ENCODE peak calls at places on chromosomes 16 and 17, in six cellular contexts. T is neural progenitor cell, A is kidney epithelial cell, S is AG04449, Y is PC-9, D is lower leg skin. U is an unnamed sample.

GRCh38 chr16:89343501-89344291 is 126.2 kb downstream of the ZNF778 start:
- DNase-seq in T (no peak), A (peak; percentile 93), S (no peak), Y (peak; percentile 38), D (no peak), U (no peak)

GRCh38 chr17:43755389-43755875 is 3.2 kb downstream of the SOST start:
- DNase-seq in T (peak; percentile 64), A (no peak), S (no peak), Y (no peak), D (peak; percentile 74), U (no peak)

GRCh38 chr16:8905168-8905762 is 23.1 kb downstream of the LITAFD start:
- DNase-seq in T (peak; percentile 50), A (peak; percentile 16), S (no peak), Y (peak; percentile 48), D (peak; percentile 43), U (no peak)

GRCh38 chr17:27430882-27431491 is 25.3 kb upstream of the KSR1 start:
- DNase-seq in T (peak; percentile 20), A (no peak), S (no peak), Y (no peak), D (no peak), U (no peak)

GRCh38 chr17:1710807-1711553 is 803 bp upstream of the TLCD2 start:
- DNase-seq in T (peak; percentile 37), A (no peak), S (no peak), Y (no peak), D (no peak), U (no peak)

GRCh38 chr16:82657239-82657638 is 30.5 kb downstream of the CDH13 start:
- DNase-seq in T (no peak), A (no peak), S (no peak), Y (no peak), D (no peak), U (no peak)

GRCh38 chr17:10875411-10875810 is 37.5 kb upstream of the PIRT start:
- DNase-seq in T (peak; percentile 73), A (no peak), S (no peak), Y (no peak), D (no peak), U (no peak)

GRCh38 chr16:49618955-49619354 is 237.0 kb downstream of the ZNF423 start:
- DNase-seq in T (no peak), A (no peak), S (no peak), Y (no peak), D (peak; percentile 20), U (no peak)

GRCh38 chr16:11748404-11749254 is 6.0 kb upstream of the TXNDC11 start:
- DNase-seq in T (no peak), A (no peak), S (no peak), Y (no peak), D (no peak), U (no peak)

GRCh38 chr16:24540575-24541240 is 1.3 kb downstream of the RBBP6 start:
- DNase-seq in T (peak; percentile 36), A (no peak), S (no peak), Y (no peak), D (no peak), U (no peak)

GRCh38 chr16:3971261-3971660 is 90.7 kb upstream of the CREBBP start:
- DNase-seq in T (no peak), A (no peak), S (peak; percentile 73), Y (peak; percentile 61), D (no peak), U (no peak)

GRCh38 chr17:70405492-70406220 is 236.3 kb downstream of the KCNJ2 start:
- DNase-seq in T (no peak), A (peak; percentile 92), S (peak; percentile 16), Y (peak; percentile 84), D (no peak), U (no peak)

GRCh38 chr17:72778161-72779151 is 314.0 kb downstream of the SLC39A11 start:
- DNase-seq in T (no peak), A (no peak), S (no peak), Y (no peak), D (no peak), U (no peak)

GRCh38 chr17:16661217-16661616 is 7.6 kb upstream of the ZNF624 start:
- DNase-seq in T (no peak), A (no peak), S (no peak), Y (no peak), D (no peak), U (no peak)

GRCh38 chr16:10266809-10267208 is 84.6 kb upstream of the GRIN2A start:
- DNase-seq in T (no peak), A (no peak), S (no peak), Y (no peak), D (no peak), U (no peak)

GRCh38 chr17:3712811-3713463 is 10.8 kb upstream of the HASPIN start:
- DNase-seq in T (no peak), A (no peak), S (no peak), Y (no peak), D (no peak), U (no peak)

GRCh38 chr16:1877804-1878203 is 5.8 kb upstream of the MEIOB start:
- DNase-seq in T (no peak), A (no peak), S (no peak), Y (peak; percentile 62), D (peak; percentile 53), U (no peak)

GRCh38 chr16:19210175-19210924 is 42.3 kb downstream of the SYT17 start:
- DNase-seq in T (no peak), A (no peak), S (no peak), Y (peak; percentile 78), D (no peak), U (no peak)

GRCh38 chr17:6426356-6427101 is 8.4 kb downstream of the AIPL1 start:
- DNase-seq in T (no peak), A (no peak), S (no peak), Y (no peak), D (no peak), U (no peak)

GRCh38 chr16:48558269-48558915 is 51.6 kb downstream of the N4BP1 start:
- DNase-seq in T (no peak), A (no peak), S (no peak), Y (no peak), D (no peak), U (no peak)

GRCh38 chr16:73329363-73330306 is 281.7 kb upstream of the ZFHX3 start:
- DNase-seq in T (peak; percentile 51), A (no peak), S (no peak), Y (no peak), D (peak; percentile 49), U (no peak)

GRCh38 chr17:65690626-65691310 is 129.3 kb upstream of the AXIN2 start:
- DNase-seq in T (no peak), A (no peak), S (no peak), Y (no peak), D (no peak), U (no peak)

GRCh38 chr16:80784951-80785350 is 19.4 kb downstream of the CDYL2 start:
- DNase-seq in T (no peak), A (no peak), S (no peak), Y (no peak), D (no peak), U (no peak)

GRCh38 chr17:81685108-81685507 is 1.3 kb downstream of the HGS start:
- DNase-seq in T (no peak), A (peak; percentile 70), S (peak; percentile 21), Y (peak; percentile 60), D (no peak), U (no peak)

GRCh38 chr17:80339731-80340456 is 75.1 kb upstream of the ENDOV start:
- DNase-seq in T (no peak), A (no peak), S (no peak), Y (no peak), D (no peak), U (no peak)

GRCh38 chr17:16352303-16352837 is 899 bp downstream of the CENPV start:
- DNase-seq in T (peak; percentile 90), A (no peak), S (no peak), Y (no peak), D (no peak), U (no peak)

DNA sequence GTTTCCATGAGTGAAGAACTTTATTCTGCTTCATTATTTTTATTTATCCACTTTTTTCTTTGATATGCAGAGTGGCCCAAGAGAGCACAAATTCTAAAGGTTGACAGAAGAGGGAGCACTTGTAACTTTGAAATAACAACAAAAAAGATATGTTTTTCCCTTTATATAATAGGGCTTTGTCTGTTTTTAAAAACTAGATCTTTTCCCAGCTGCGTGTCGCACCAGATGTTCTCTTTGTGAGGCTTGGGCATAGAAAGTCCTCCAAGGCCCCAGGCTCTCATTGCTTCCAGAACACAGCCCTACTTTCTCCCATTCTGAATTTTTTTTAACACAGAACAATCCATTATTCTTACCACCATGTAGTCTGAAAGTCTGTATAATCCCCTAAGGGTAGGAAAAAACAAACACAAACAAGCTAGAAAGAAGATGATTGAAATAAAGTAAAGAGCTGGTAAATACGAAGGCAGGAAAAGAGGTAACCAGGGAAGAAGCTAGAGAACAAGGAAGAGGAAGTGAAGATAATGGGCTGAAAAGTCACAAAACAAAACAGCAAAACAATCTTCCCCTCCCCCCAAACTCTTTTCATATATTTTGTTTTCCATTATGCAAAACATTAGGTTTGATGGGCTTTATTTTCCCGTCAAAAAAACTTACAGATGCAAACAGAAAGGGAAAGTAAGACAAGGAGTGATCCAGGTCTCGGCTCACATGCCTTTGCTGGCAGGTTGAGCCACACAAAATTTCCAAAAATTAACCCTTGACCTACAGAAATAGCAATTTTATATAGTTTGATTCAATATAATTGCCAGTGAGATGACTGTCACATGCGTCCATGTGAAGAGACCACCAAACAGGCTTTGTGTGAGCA is 160.3 kb downstream of the ABCA8 start:
- DNase-seq in T (no peak), A (no peak), S (no peak), Y (no peak), D (no peak), U (no peak)
- TF ChIP-seq CTCF in T (peak; percentile 27), A (no peak), S (peak; percentile 9), Y (peak; percentile 62), D (no peak), U (no peak)

DNA sequence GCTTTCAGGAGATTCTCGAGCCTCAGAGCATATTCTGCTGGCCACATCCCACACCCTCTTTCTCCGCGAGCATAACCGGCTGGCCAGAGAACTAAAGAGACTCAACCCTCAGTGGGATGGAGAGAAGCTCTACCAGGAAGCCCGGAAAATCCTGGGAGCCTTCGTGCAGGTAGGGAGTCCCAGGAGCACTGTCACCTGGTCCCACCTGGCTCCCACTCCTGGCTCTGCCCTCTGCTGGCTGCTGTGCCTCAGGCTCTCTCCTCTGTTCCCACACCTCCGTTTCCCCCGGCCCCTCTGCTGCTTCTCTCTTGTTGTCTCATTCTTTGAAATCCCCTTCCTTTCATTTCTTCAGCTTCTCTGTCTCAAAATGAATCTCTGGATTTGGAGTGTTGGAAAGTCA is 16.4 kb downstream of the LPO start:
- DNase-seq in T (no peak), A (no peak), S (no peak), Y (no peak), D (peak; percentile 73), U (no peak)
- TF ChIP-seq CTCF in T (peak; percentile 37), A (peak; percentile 31), S (no peak), Y (no peak), D (no peak), U (no peak)

DNA sequence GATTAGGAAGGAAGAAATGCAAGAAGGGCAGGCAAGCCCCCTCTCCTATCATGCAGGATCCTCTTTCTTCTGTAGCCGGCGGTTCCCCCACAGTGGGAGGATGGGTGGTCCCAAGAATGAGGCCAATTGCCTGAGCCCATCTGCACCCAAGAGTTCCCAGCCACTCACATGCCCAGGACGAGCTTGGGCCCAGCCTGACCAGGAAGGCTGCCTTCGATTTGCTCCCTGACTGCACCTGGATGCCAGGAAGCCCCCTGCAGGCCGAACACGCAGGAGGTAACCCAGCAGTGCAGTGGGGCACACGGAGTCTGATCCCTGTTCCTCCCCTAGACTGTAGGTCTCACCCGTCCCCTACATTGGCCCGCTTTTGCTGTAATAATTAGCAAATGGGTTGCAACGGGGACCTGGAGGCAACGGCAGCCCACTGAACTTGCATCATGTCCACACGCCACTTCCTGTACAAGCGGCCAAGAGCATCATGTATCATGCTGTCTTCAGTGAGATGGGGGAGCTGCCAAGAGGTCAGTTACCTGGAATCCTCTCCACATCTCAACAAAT is 67.5 kb downstream of the AMFR start:
- DNase-seq in T (peak; percentile 25), A (no peak), S (no peak), Y (peak; percentile 32), D (peak; percentile 76), U (no peak)
- TF ChIP-seq CTCF in T (no peak), A (peak; percentile 19), S (no peak), Y (no peak), D (no peak), U (no peak)

GRCh38 chr16:87380875-87381274 is 2.7 kb downstream of the FBXO31 start:
- DNase-seq in T (no peak), A (no peak), S (no peak), Y (no peak), D (no peak), U (no peak)
- TF ChIP-seq CTCF in T (no peak), A (no peak), S (no peak), Y (no peak), D (no peak), U (no peak)

U was measured in omental fat pad.